ENCODE peak calls at places on chromosomes 1 and 21, in nine cellular contexts. One of them, this sample, is unnamed.

GRCh38 chr1:4126731-4127594 is 226.9 kb upstream of the C1orf174 start:
- DNase-seq in fibroblast of lung: no peak
- DNase-seq in K562: no peak
- DNase-seq in adipocyte: no peak
- DNase-seq in stomach: no peak
- DNase-seq in neuronal stem cell: no peak
- DNase-seq in uterus: no peak
- DNase-seq in GM23338: no peak
- DNase-seq in kidney: no peak
- DNase-seq in this sample: no peak

GRCh38 chr1:15838721-15839120 is 8.8 kb upstream of the SPEN start:
- DNase-seq in fibroblast of lung: no peak
- DNase-seq in K562: no peak
- DNase-seq in adipocyte: no peak
- DNase-seq in stomach: no peak
- DNase-seq in neuronal stem cell: no peak
- DNase-seq in uterus: no peak
- DNase-seq in GM23338: no peak
- DNase-seq in kidney: no peak
- DNase-seq in this sample: no peak

GRCh38 chr1:64051801-64052200 is 151.6 kb upstream of the UBE2U start:
- DNase-seq in fibroblast of lung: peak; percentile 9
- DNase-seq in K562: no peak
- DNase-seq in adipocyte: no peak
- DNase-seq in stomach: no peak
- DNase-seq in neuronal stem cell: no peak
- DNase-seq in uterus: no peak
- DNase-seq in GM23338: no peak
- DNase-seq in kidney: no peak
- DNase-seq in this sample: no peak

GRCh38 chr1:50978852-50979781 is 9.1 kb downstream of the CDKN2C start:
- DNase-seq in fibroblast of lung: no peak
- DNase-seq in K562: peak; percentile 75
- DNase-seq in adipocyte: peak; percentile 58
- DNase-seq in stomach: no peak
- DNase-seq in neuronal stem cell: no peak
- DNase-seq in uterus: no peak
- DNase-seq in GM23338: no peak
- DNase-seq in kidney: no peak
- DNase-seq in this sample: no peak

GRCh38 chr1:161792740-161793139 is 26.6 kb downstream of the ATF6 start:
- DNase-seq in fibroblast of lung: peak; percentile 88
- DNase-seq in K562: peak; percentile 32
- DNase-seq in adipocyte: peak; percentile 88
- DNase-seq in stomach: no peak
- DNase-seq in neuronal stem cell: peak; percentile 20
- DNase-seq in uterus: no peak
- DNase-seq in GM23338: peak; percentile 74
- DNase-seq in kidney: no peak
- DNase-seq in this sample: no peak

GRCh38 chr1:224727351-224727750 is 111.2 kb downstream of the CNIH3 start:
- DNase-seq in fibroblast of lung: peak; percentile 17
- DNase-seq in K562: no peak
- DNase-seq in adipocyte: no peak
- DNase-seq in stomach: no peak
- DNase-seq in neuronal stem cell: no peak
- DNase-seq in uterus: no peak
- DNase-seq in GM23338: no peak
- DNase-seq in kidney: no peak
- DNase-seq in this sample: no peak

GRCh38 chr21:15659768-15660423 is 69.9 kb upstream of the USP25 start:
- DNase-seq in fibroblast of lung: no peak
- DNase-seq in K562: no peak
- DNase-seq in adipocyte: no peak
- DNase-seq in stomach: no peak
- DNase-seq in neuronal stem cell: no peak
- DNase-seq in uterus: peak; percentile 17
- DNase-seq in GM23338: no peak
- DNase-seq in kidney: no peak
- DNase-seq in this sample: no peak

GRCh38 chr1:25338188-25338981 is at the start of gene TMEM50A:
- DNase-seq in fibroblast of lung: peak; percentile 77
- DNase-seq in K562: peak; percentile 95
- DNase-seq in adipocyte: peak; percentile 93
- DNase-seq in stomach: peak; percentile 91
- DNase-seq in neuronal stem cell: peak; percentile 93
- DNase-seq in uterus: peak; percentile 90
- DNase-seq in GM23338: peak; percentile 90
- DNase-seq in kidney: peak; percentile 96
- DNase-seq in this sample: peak; percentile 85

GRCh38 chr1:155205969-155206593 is 1.6 kb downstream of the THBS3 start:
- DNase-seq in fibroblast of lung: no peak
- DNase-seq in K562: no peak
- DNase-seq in adipocyte: no peak
- DNase-seq in stomach: no peak
- DNase-seq in neuronal stem cell: no peak
- DNase-seq in uterus: no peak
- DNase-seq in GM23338: no peak
- DNase-seq in kidney: peak; percentile 32
- DNase-seq in this sample: no peak

GRCh38 chr1:51622455-51622913 is 5.6 kb downstream of the OSBPL9 start:
- DNase-seq in fibroblast of lung: peak; percentile 84
- DNase-seq in K562: peak; percentile 83
- DNase-seq in adipocyte: peak; percentile 69
- DNase-seq in stomach: peak; percentile 35
- DNase-seq in neuronal stem cell: no peak
- DNase-seq in uterus: peak; percentile 77
- DNase-seq in GM23338: peak; percentile 33
- DNase-seq in kidney: no peak
- DNase-seq in this sample: peak; percentile 75

GRCh38 chr1:44677201-44677520 is 2.6 kb downstream of the ARMH1 start:
- DNase-seq in fibroblast of lung: peak; percentile 73
- DNase-seq in K562: peak; percentile 46
- DNase-seq in adipocyte: peak; percentile 42
- DNase-seq in stomach: no peak
- DNase-seq in neuronal stem cell: no peak
- DNase-seq in uterus: no peak
- DNase-seq in GM23338: peak; percentile 71
- DNase-seq in kidney: no peak
- DNase-seq in this sample: no peak

GRCh38 chr1:45679123-45679522 is 7.2 kb downstream of the GPBP1L1 start:
- DNase-seq in fibroblast of lung: peak; percentile 34
- DNase-seq in K562: no peak
- DNase-seq in adipocyte: peak; percentile 50
- DNase-seq in stomach: no peak
- DNase-seq in neuronal stem cell: no peak
- DNase-seq in uterus: no peak
- DNase-seq in GM23338: peak; percentile 36
- DNase-seq in kidney: no peak
- DNase-seq in this sample: no peak

GRCh38 chr1:47351305-47351704 is 17.7 kb downstream of the CMPK1 start:
- DNase-seq in fibroblast of lung: peak; percentile 55
- DNase-seq in K562: no peak
- DNase-seq in adipocyte: no peak
- DNase-seq in stomach: no peak
- DNase-seq in neuronal stem cell: no peak
- DNase-seq in uterus: no peak
- DNase-seq in GM23338: no peak
- DNase-seq in kidney: no peak
- DNase-seq in this sample: no peak

GRCh38 chr1:192973988-192974387 is 85.2 kb downstream of the UCHL5 start:
- DNase-seq in fibroblast of lung: no peak
- DNase-seq in K562: no peak
- DNase-seq in adipocyte: no peak
- DNase-seq in stomach: no peak
- DNase-seq in neuronal stem cell: no peak
- DNase-seq in uterus: no peak
- DNase-seq in GM23338: no peak
- DNase-seq in kidney: no peak
- DNase-seq in this sample: no peak

GRCh38 chr21:35857082-35857481 is 203.2 kb downstream of the SETD4 start:
- DNase-seq in fibroblast of lung: no peak
- DNase-seq in K562: no peak
- DNase-seq in adipocyte: no peak
- DNase-seq in stomach: no peak
- DNase-seq in neuronal stem cell: no peak
- DNase-seq in uterus: no peak
- DNase-seq in GM23338: no peak
- DNase-seq in kidney: no peak
- DNase-seq in this sample: no peak

GRCh38 chr1:47340227-47340626 is 6.6 kb downstream of the CMPK1 start:
- DNase-seq in fibroblast of lung: peak; percentile 6
- DNase-seq in K562: no peak
- DNase-seq in adipocyte: no peak
- DNase-seq in stomach: no peak
- DNase-seq in neuronal stem cell: no peak
- DNase-seq in uterus: no peak
- DNase-seq in GM23338: no peak
- DNase-seq in kidney: no peak
- DNase-seq in this sample: no peak

DNA sequence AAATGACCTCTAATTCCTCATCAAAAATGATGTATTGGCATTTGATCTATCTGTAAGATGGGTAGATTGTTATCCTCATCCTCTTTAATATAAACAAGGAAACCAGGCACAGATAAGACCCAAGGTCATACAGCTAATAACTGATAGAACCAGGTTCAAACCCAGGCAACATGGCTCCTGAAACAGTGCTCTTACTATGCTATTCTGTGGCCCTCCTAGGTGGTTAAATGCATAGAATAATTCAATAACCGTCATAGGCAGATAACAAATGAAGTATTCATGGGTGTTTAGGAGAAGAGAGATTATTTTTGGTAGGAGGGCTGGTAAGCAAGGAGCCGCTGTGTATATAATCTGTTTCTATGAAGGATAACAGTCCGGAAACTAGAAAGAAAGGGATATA is 46.4 kb downstream of the DHX9 start:
- DNase-seq in fibroblast of lung: no peak
- DNase-seq in K562: no peak
- DNase-seq in adipocyte: no peak
- DNase-seq in stomach: no peak
- DNase-seq in neuronal stem cell: no peak
- DNase-seq in uterus: no peak
- DNase-seq in GM23338: no peak
- DNase-seq in kidney: no peak
- DNase-seq in this sample: no peak
- H3K36me3 ChIP-seq in fibroblast of lung: peaks cover 27% of the 10 kb centered on the region
- H3K36me3 ChIP-seq in K562: peaks cover 85% of the 10 kb centered on the region
- H3K36me3 ChIP-seq in adipocyte: peaks cover 86% of the 10 kb centered on the region
- H3K36me3 ChIP-seq in stomach: peaks cover 91% of the 10 kb centered on the region
- H3K36me3 ChIP-seq in neuronal stem cell: peaks cover 42% of the 10 kb centered on the region
- H3K36me3 ChIP-seq in uterus: no peaks in the 10 kb centered on the region
- H3K36me3 ChIP-seq in GM23338: peaks cover 64% of the 10 kb centered on the region
- H3K36me3 ChIP-seq in kidney: peaks cover 48% of the 10 kb centered on the region
- H3K36me3 ChIP-seq in this sample: peaks cover 76% of the 10 kb centered on the region

DNA sequence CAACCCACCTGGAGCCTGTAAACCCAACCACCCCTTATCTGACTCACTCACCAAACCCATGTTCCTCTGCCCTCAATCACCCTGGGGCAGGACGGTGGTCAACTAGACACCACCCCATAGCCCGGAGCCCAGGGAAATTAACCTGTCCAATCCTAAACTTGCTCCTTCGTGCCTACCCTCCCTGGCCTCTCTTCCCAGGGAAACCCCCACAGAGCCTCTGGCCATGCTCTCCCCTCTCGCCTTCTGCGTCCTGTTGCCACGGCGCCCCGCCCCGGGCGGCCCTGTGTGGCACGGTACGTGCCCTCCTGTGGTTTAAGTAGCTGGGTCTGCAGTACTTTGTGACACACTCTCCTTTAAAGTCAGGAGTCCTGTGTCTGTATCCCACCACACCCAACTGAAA is 4.0 kb upstream of the FTCD start:
- DNase-seq in fibroblast of lung: no peak
- DNase-seq in K562: no peak
- DNase-seq in adipocyte: no peak
- DNase-seq in stomach: peak; percentile 17
- DNase-seq in neuronal stem cell: no peak
- DNase-seq in uterus: peak; percentile 6
- DNase-seq in GM23338: no peak
- DNase-seq in kidney: peak; percentile 16
- DNase-seq in this sample: peak; percentile 48
- H3K4me3 ChIP-seq in fibroblast of lung: no peak overlapping the region
- H3K4me3 ChIP-seq in K562: no peak overlapping the region
- H3K4me3 ChIP-seq in adipocyte: no peak overlapping the region
- H3K4me3 ChIP-seq in stomach: no peak overlapping the region
- H3K4me3 ChIP-seq in neuronal stem cell: no peak overlapping the region
- H3K4me3 ChIP-seq in uterus: no peak overlapping the region
- H3K4me3 ChIP-seq in GM23338: no peak overlapping the region
- H3K4me3 ChIP-seq in kidney: no peak overlapping the region
- H3K4me3 ChIP-seq in this sample: no peak overlapping the region

DNA sequence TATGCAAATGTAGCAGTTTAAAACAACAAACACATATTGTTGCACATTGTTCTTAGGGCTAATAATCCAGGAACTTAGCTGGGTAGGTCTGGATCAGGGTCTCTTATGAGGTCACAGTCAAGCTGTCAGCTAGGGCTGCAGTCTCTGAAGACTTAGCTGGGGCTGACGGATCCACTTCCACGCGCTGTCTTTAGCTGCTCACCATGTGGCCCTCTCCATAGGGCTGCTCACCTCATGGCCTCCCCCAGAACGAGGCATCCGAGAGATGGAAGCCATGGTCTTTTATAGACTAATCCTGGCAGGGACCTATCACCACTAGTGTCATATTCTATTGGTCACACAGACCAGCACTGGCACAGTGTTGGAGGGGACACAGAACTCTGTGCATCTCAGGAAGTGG is 8.7 kb upstream of the OXCT2 start:
- DNase-seq in fibroblast of lung: no peak
- DNase-seq in K562: no peak
- DNase-seq in adipocyte: no peak
- DNase-seq in stomach: no peak
- DNase-seq in neuronal stem cell: no peak
- DNase-seq in uterus: no peak
- DNase-seq in GM23338: no peak
- DNase-seq in kidney: peak; percentile 39
- DNase-seq in this sample: no peak
- H3K4me1 ChIP-seq in fibroblast of lung: no peaks in the 10 kb centered on the region
- H3K4me1 ChIP-seq in K562: peaks cover 8% of the 10 kb centered on the region
- H3K4me1 ChIP-seq in adipocyte: no peaks in the 10 kb centered on the region
- H3K4me1 ChIP-seq in stomach: no peaks in the 10 kb centered on the region
- H3K4me1 ChIP-seq in neuronal stem cell: no peaks in the 10 kb centered on the region
- H3K4me1 ChIP-seq in uterus: no peaks in the 10 kb centered on the region
- H3K4me1 ChIP-seq in GM23338: no peaks in the 10 kb centered on the region
- H3K4me1 ChIP-seq in kidney: no peaks in the 10 kb centered on the region
- H3K4me1 ChIP-seq in this sample: no peaks in the 10 kb centered on the region

DNA sequence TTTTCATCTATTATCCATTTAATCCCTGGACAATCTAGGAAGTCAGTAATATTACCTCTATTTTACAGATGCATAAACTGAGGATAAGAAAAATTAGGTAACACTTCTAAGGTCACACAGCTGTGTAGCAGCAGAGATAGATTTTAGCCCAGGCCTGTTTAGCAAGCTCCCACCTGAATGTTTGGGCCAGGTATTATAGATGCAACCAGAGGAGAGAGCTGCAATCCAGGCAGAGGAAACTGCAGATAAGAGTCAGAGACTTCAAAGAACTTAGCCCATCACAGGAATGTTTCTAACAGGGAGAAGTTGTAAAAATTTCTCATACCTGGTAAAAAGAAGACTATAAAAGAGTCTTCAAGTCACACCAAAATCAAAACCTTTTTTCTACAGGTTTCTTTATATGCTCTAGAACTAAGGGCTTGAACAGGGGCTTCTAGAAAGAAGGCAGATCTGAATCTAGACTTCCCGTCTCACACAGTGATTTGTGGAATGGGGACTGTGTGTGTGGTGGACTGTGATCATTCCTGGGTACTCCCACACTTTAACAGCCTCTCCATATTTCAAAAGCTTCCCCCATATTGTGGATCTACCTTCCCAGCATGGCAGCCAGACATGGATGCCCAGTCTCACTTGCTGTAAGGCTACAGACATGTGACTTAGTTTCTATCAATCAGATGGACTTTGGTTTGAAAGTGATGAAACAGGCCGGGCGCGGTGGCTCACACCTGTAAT is 128.7 kb downstream of the TLR5 start:
- DNase-seq in fibroblast of lung: no peak
- DNase-seq in K562: no peak
- DNase-seq in adipocyte: no peak
- DNase-seq in stomach: no peak
- DNase-seq in neuronal stem cell: no peak
- DNase-seq in uterus: no peak
- DNase-seq in GM23338: no peak
- DNase-seq in kidney: peak; percentile 15
- DNase-seq in this sample: no peak
- H3K36me3 ChIP-seq in fibroblast of lung: no peaks in the 10 kb centered on the region
- H3K36me3 ChIP-seq in K562: no peaks in the 10 kb centered on the region
- H3K36me3 ChIP-seq in adipocyte: no peaks in the 10 kb centered on the region
- H3K36me3 ChIP-seq in stomach: no peaks in the 10 kb centered on the region
- H3K36me3 ChIP-seq in neuronal stem cell: no peaks in the 10 kb centered on the region
- H3K36me3 ChIP-seq in uterus: no peaks in the 10 kb centered on the region
- H3K36me3 ChIP-seq in GM23338: peaks cover 18% of the 10 kb centered on the region
- H3K36me3 ChIP-seq in kidney: no peaks in the 10 kb centered on the region
- H3K36me3 ChIP-seq in this sample: no peaks in the 10 kb centered on the region

This sample was measured in RWPE2.